ENCODE peak calls at places on chromosomes 13 and 19, in nine cellular contexts. X, Q, K, S, T, B, Z, U and D are unnamed samples.
A peak's percentile ranks its signal among the peaks of the same experiment; 100 is the strongest.

GRCh38 chr13:26589754-26590153 is 32.3 kb downstream of the WASF3 start:
- DNase-seq in X (no peak), Q (no peak), K (no peak), S (no peak), T (no peak), B (no peak), Z (no peak), U (no peak), D (peak; percentile 67)

GRCh38 chr19:3056454-3057016 is 5.8 kb downstream of the TLE5 start:
- DNase-seq in X (no peak), Q (no peak), K (no peak), S (no peak), T (no peak), B (no peak), Z (no peak), U (no peak), D (no peak)

GRCh38 chr13:49567501-49567900 is 17.9 kb downstream of the RCBTB1 start:
- DNase-seq in X (no peak), Q (no peak), K (no peak), S (no peak), T (no peak), B (no peak), Z (no peak), U (no peak), D (no peak)

GRCh38 chr19:54145541-54146158 is 8.1 kb downstream of the CNOT3 start:
- DNase-seq in X (no peak), Q (no peak), K (no peak), S (no peak), T (no peak), B (no peak), Z (no peak), U (no peak), D (no peak)

GRCh38 chr19:55340784-55341147 is 1.1 kb downstream of the KMT5C start:
- DNase-seq in X (no peak), Q (no peak), K (peak; percentile 82), S (no peak), T (no peak), B (peak; percentile 86), Z (peak; percentile 35), U (peak; percentile 39), D (no peak)

GRCh38 chr19:37251308-37252229 is 33.6 kb downstream of the ZNF383 start:
- DNase-seq in X (no peak), Q (no peak), K (peak; percentile 97), S (peak; percentile 95), T (peak; percentile 99), B (peak; percentile 87), Z (no peak), U (peak; percentile 73), D (peak; percentile 100)

GRCh38 chr19:10206226-10206873 is 11.6 kb upstream of the DNMT1 start:
- DNase-seq in X (no peak), Q (no peak), K (no peak), S (no peak), T (no peak), B (no peak), Z (no peak), U (no peak), D (peak; percentile 88)

GRCh38 chr19:40228863-40229262 is 2.4 kb upstream of the CCNP start:
- DNase-seq in X (no peak), Q (no peak), K (no peak), S (no peak), T (no peak), B (no peak), Z (no peak), U (no peak), D (no peak)

GRCh38 chr13:29756506-29756905 is 93.9 kb downstream of the UBL3 start:
- DNase-seq in X (no peak), Q (no peak), K (no peak), S (peak; percentile 13), T (no peak), B (no peak), Z (no peak), U (no peak), D (peak; percentile 36)

GRCh38 chr13:24176351-24177101 is 16.0 kb downstream of the SPATA13 start:
- DNase-seq in X (no peak), Q (no peak), K (no peak), S (no peak), T (no peak), B (no peak), Z (no peak), U (no peak), D (peak; percentile 50)

GRCh38 chr19:13024958-13025653 is 29.8 kb downstream of the NFIX start:
- DNase-seq in X (no peak), Q (no peak), K (no peak), S (no peak), T (no peak), B (peak; percentile 55), Z (no peak), U (peak; percentile 61), D (peak; percentile 52)

GRCh38 chr13:50951366-50951765 is 41.8 kb downstream of the RNASEH2B start:
- DNase-seq in X (no peak), Q (no peak), K (no peak), S (no peak), T (no peak), B (no peak), Z (no peak), U (no peak), D (peak; percentile 82)

GRCh38 chr13:39506559-39507390 is 96.2 kb downstream of the LHFPL6 start:
- DNase-seq in X (no peak), Q (no peak), K (no peak), S (peak; percentile 18), T (no peak), B (peak; percentile 13), Z (no peak), U (no peak), D (peak; percentile 18)

GRCh38 chr19:49017041-49017665 is at the start of gene LHB:
- DNase-seq in X (no peak), Q (no peak), K (no peak), S (no peak), T (no peak), B (no peak), Z (no peak), U (no peak), D (no peak)

GRCh38 chr13:34376483-34376882 is 558.5 kb downstream of the RFC3 start:
- DNase-seq in X (no peak), Q (no peak), K (no peak), S (no peak), T (no peak), B (no peak), Z (no peak), U (no peak), D (no peak)

GRCh38 chr13:110006304-110006703 is 219.9 kb upstream of the IRS2 start:
- DNase-seq in X (no peak), Q (no peak), K (no peak), S (no peak), T (peak; percentile 30), B (no peak), Z (no peak), U (no peak), D (peak; percentile 87)

GRCh38 chr19:40139533-40140287 is 49.0 kb upstream of the ZNF780A start:
- DNase-seq in X (no peak), Q (no peak), K (peak; percentile 33), S (peak; percentile 32), T (peak; percentile 52), B (peak; percentile 50), Z (no peak), U (no peak), D (peak; percentile 73)